ENCODE peak calls at places on chromosome 6, in eight cellular contexts. I is MCF 10A, J is GM12864, X is sciatic nerve, B is GDM1, A is H1, H is amygdala, F is T-helper 17 cell. Z is an unnamed sample.

GRCh38 chr6:25462235-25462897 is 183.2 kb downstream of the CARMIL1 start:
- DNase-seq in I (no peak), J (no peak), X (no peak), B (no peak), A (no peak), H (no peak), F (no peak), Z (no peak)

GRCh38 chr6:69362209-69362608 is 434.6 kb downstream of the LMBRD1 start:
- DNase-seq in I (no peak), J (no peak), X (no peak), B (no peak), A (no peak), H (no peak), F (no peak), Z (no peak)

GRCh38 chr6:53734473-53735299 is 60.1 kb upstream of the LRRC1 start:
- DNase-seq in I (peak), J (peak), X (no peak), B (peak), A (peak), H (no peak), F (no peak), Z (peak)

GRCh38 chr6:33738153-33738552 is 8.6 kb downstream of the IP6K3 start:
- DNase-seq in I (no peak), J (no peak), X (no peak), B (no peak), A (no peak), H (no peak), F (no peak), Z (no peak)

GRCh38 chr6:152094992-152095592 is 287.6 kb downstream of the ESR1 start:
- DNase-seq in I (peak), J (no peak), X (peak), B (peak), A (no peak), H (no peak), F (no peak), Z (peak)

GRCh38 chr6:126660376-126660775 is 320.5 kb downstream of the CENPW start:
- DNase-seq in I (no peak), J (no peak), X (no peak), B (no peak), A (no peak), H (no peak), F (no peak), Z (no peak)

GRCh38 chr6:159761135-159761872 is 541 bp upstream of the ACAT2 start:
- DNase-seq in I (peak), J (peak), X (peak), B (no peak), A (peak), H (peak), F (no peak), Z (peak)

GRCh38 chr6:117477988-117478852 is 4.3 kb upstream of the DCBLD1 start:
- DNase-seq in I (peak), J (no peak), X (no peak), B (no peak), A (no peak), H (no peak), F (no peak), Z (peak)

GRCh38 chr6:31180500-31180899 is 10.0 kb upstream of the POU5F1 start:
- DNase-seq in I (no peak), J (peak), X (peak), B (peak), A (peak), H (no peak), F (peak), Z (no peak)

GRCh38 chr6:25882066-25882496 is 8.0 kb upstream of the SLC17A3 start:
- DNase-seq in I (no peak), J (no peak), X (peak), B (no peak), A (peak), H (no peak), F (peak), Z (no peak)

GRCh38 chr6:10099086-10099499 is 315.8 kb downstream of the TFAP2A start:
- DNase-seq in I (peak), J (no peak), X (no peak), B (no peak), A (peak), H (no peak), F (no peak), Z (no peak)

GRCh38 chr6:157849288-157850017 is 26.4 kb downstream of the SNX9 start:
- DNase-seq in I (no peak), J (no peak), X (no peak), B (no peak), A (no peak), H (no peak), F (no peak), Z (no peak)

GRCh38 chr6:170100046-170100445 is 190.8 kb downstream of the DLL1 start:
- DNase-seq in I (no peak), J (no peak), X (peak), B (no peak), A (peak), H (no peak), F (no peak), Z (no peak)

GRCh38 chr6:108958900-108959770 is 110.9 kb downstream of the ARMC2 start:
- DNase-seq in I (no peak), J (no peak), X (no peak), B (peak), A (no peak), H (no peak), F (no peak), Z (no peak)

GRCh38 chr6:39441986-39442385 is 119.5 kb upstream of the KCNK16 start:
- DNase-seq in I (no peak), J (no peak), X (no peak), B (no peak), A (peak), H (no peak), F (no peak), Z (no peak)

GRCh38 chr6:155373276-155373675 is 59.0 kb upstream of the TFB1M start:
- DNase-seq in I (no peak), J (no peak), X (no peak), B (no peak), A (no peak), H (no peak), F (no peak), Z (no peak)

GRCh38 chr6:30618270-30618787 is 689 bp downstream of the MRPS18B start:
- DNase-seq in I (no peak), J (no peak), X (no peak), B (no peak), A (no peak), H (no peak), F (no peak), Z (no peak)

GRCh38 chr6:167550936-167551633 is 226.2 kb downstream of the TTLL2 start:
- DNase-seq in I (no peak), J (no peak), X (peak), B (no peak), A (no peak), H (peak), F (no peak), Z (no peak)

GRCh38 chr6:33450434-33450833 is 3.9 kb upstream of the ZBTB9 start:
- DNase-seq in I (no peak), J (no peak), X (no peak), B (no peak), A (no peak), H (no peak), F (no peak), Z (no peak)

GRCh38 chr6:155939253-155939652 is 483.6 kb upstream of the NOX3 start:
- DNase-seq in I (no peak), J (no peak), X (no peak), B (no peak), A (no peak), H (no peak), F (no peak), Z (no peak)

GRCh38 chr6:88517737-88518136 is 351.6 kb upstream of the CNR1 start:
- DNase-seq in I (no peak), J (no peak), X (no peak), B (no peak), A (no peak), H (no peak), F (no peak), Z (no peak)

GRCh38 chr6:53390010-53390409 is 41.3 kb upstream of the ELOVL5 start:
- DNase-seq in I (no peak), J (no peak), X (no peak), B (no peak), A (no peak), H (no peak), F (no peak), Z (no peak)

GRCh38 chr6:128275681-128276080 is 244.7 kb downstream of the PTPRK start:
- DNase-seq in I (peak), J (no peak), X (no peak), B (no peak), A (no peak), H (no peak), F (no peak), Z (no peak)

GRCh38 chr6:35681298-35681697 is 7.4 kb downstream of the FKBP5 start:
- DNase-seq in I (no peak), J (no peak), X (no peak), B (no peak), A (no peak), H (no peak), F (no peak), Z (no peak)

GRCh38 chr6:117157448-117157847 is 107.9 kb upstream of the VGLL2 start:
- DNase-seq in I (no peak), J (no peak), X (no peak), B (no peak), A (no peak), H (no peak), F (no peak), Z (no peak)

GRCh38 chr6:130935978-130936377 is 108.8 kb downstream of the SMLR1 start:
- DNase-seq in I (no peak), J (no peak), X (no peak), B (no peak), A (no peak), H (no peak), F (no peak), Z (no peak)

Z was measured in RWPE1.